ENCODE peak calls at places on chromosomes 12 and 14, in six cellular contexts. S is T-helper 17 cell; X is IMR-90; H is stimulated activated CD4-positive, alpha-beta T cell treated with anti-CD3 and anti-CD28 coated beads, Interleukin-2, amount 100 ng/mL, for 48 hours; Z is activated CD4-positive, alpha-beta T cell treated with anti-CD3 and anti-CD28 coated beads, Interleukin-2, amount 50 U/mL, for 4 hours; P is M059J. D is an unnamed sample.

GRCh38 chr12:77299910-77300772 is 234.8 kb upstream of the E2F7 start:
- DNase-seq in S (no peak), X (peak), H (no peak), Z (no peak), P (peak), D (no peak)

GRCh38 chr12:112907415-112908157 is 824 bp downstream of the OAS1 start:
- DNase-seq in S (no peak), X (no peak), H (no peak), Z (no peak), P (no peak), D (no peak)

GRCh38 chr14:102898776-102899515 is 23.5 kb upstream of the AMN start:
- DNase-seq in S (no peak), X (no peak), H (no peak), Z (no peak), P (no peak), D (peak)

GRCh38 chr14:64844272-64844671 is 35.4 kb downstream of the SPTB start:
- DNase-seq in S (no peak), X (no peak), H (no peak), Z (no peak), P (no peak), D (no peak)

GRCh38 chr14:54230645-54231044 is 166.2 kb upstream of the CDKN3 start:
- DNase-seq in S (no peak), X (no peak), H (no peak), Z (no peak), P (no peak), D (no peak)

GRCh38 chr12:117172168-117172567 is 18.1 kb downstream of the FBXO21 start:
- DNase-seq in S (no peak), X (no peak), H (no peak), Z (no peak), P (no peak), D (no peak)

GRCh38 chr14:91934554-91935285 is 12.8 kb downstream of the FBLN5 start:
- DNase-seq in S (no peak), X (no peak), H (no peak), Z (no peak), P (no peak), D (no peak)

GRCh38 chr14:70032447-70032846 is 153.2 kb downstream of the SMOC1 start:
- DNase-seq in S (no peak), X (no peak), H (no peak), Z (no peak), P (peak), D (no peak)

GRCh38 chr12:64082866-64083268 is 139.2 kb downstream of the KICS2 start:
- DNase-seq in S (no peak), X (no peak), H (no peak), Z (no peak), P (no peak), D (no peak)

GRCh38 chr14:90087433-90087832 is 25.6 kb downstream of the KCNK13 start:
- DNase-seq in S (no peak), X (peak), H (no peak), Z (no peak), P (peak), D (no peak)

GRCh38 chr14:101060171-101060601 is 156.7 kb upstream of the RTL1 start:
- DNase-seq in S (no peak), X (no peak), H (no peak), Z (no peak), P (no peak), D (no peak)

GRCh38 chr12:10136637-10137205 is 6.7 kb upstream of the CLEC7A start:
- DNase-seq in S (no peak), X (no peak), H (no peak), Z (no peak), P (peak), D (no peak)

GRCh38 chr14:99277534-99277933 is 5.5 kb upstream of the BCL11B start:
- DNase-seq in S (no peak), X (no peak), H (no peak), Z (no peak), P (no peak), D (no peak)

GRCh38 chr14:102471921-102472814 is 37.4 kb downstream of the ANKRD9 start:
- DNase-seq in S (no peak), X (no peak), H (no peak), Z (no peak), P (no peak), D (no peak)

GRCh38 chr12:52436000-52436827 is 2.0 kb upstream of the KRT75 start:
- DNase-seq in S (no peak), X (peak), H (no peak), Z (no peak), P (peak), D (no peak)

GRCh38 chr14:23286020-23286903 is at the start of gene HOMEZ:
- DNase-seq in S (peak), X (peak), H (peak), Z (peak), P (peak), D (peak)

GRCh38 chr14:93901813-93902212 is 25.3 kb upstream of the FAM181A start:
- DNase-seq in S (no peak), X (no peak), H (no peak), Z (no peak), P (no peak), D (no peak)

GRCh38 chr12:88836156-88836555 is 255.9 kb upstream of the KITLG start:
- DNase-seq in S (no peak), X (no peak), H (no peak), Z (no peak), P (peak), D (no peak)

GRCh38 chr14:58082011-58082410 is 70.0 kb downstream of the ARMH4 start:
- DNase-seq in S (no peak), X (peak), H (no peak), Z (no peak), P (peak), D (no peak)

GRCh38 chr12:51907864-51908425 is 641 bp downstream of the ACVRL1 start:
- DNase-seq in S (no peak), X (no peak), H (no peak), Z (no peak), P (no peak), D (no peak)

GRCh38 chr12:110107369-110108281 is 16.5 kb upstream of the IFT81 start:
- DNase-seq in S (no peak), X (peak), H (no peak), Z (no peak), P (peak), D (no peak)

GRCh38 chr12:53042607-53043454 is 7.0 kb upstream of the TNS2 start:
- DNase-seq in S (no peak), X (no peak), H (no peak), Z (no peak), P (no peak), D (no peak)

GRCh38 chr14:33647385-33647786 is 303.5 kb downstream of the EGLN3 start:
- DNase-seq in S (no peak), X (peak), H (no peak), Z (no peak), P (peak), D (no peak)

GRCh38 chr12:100793182-100793581 is 1.4 kb upstream of the ANO4 start:
- DNase-seq in S (no peak), X (peak), H (no peak), Z (no peak), P (peak), D (no peak)

GRCh38 chr14:51004801-51005526 is 60.7 kb upstream of the PYGL start:
- DNase-seq in S (no peak), X (peak), H (no peak), Z (no peak), P (peak), D (no peak)

GRCh38 chr14:95311752-95312151 is 8.0 kb downstream of the CLMN start:
- DNase-seq in S (no peak), X (no peak), H (no peak), Z (no peak), P (peak), D (no peak)

GRCh38 chr12:34605955-34606748 is 583.9 kb downstream of the ALG10 start:
- DNase-seq in S (no peak), X (no peak), H (no peak), Z (no peak), P (no peak), D (no peak)

GRCh38 chr12:128698573-128698972 is 125.2 kb downstream of the SLC15A4 start:
- DNase-seq in S (no peak), X (no peak), H (no peak), Z (no peak), P (no peak), D (no peak)

GRCh38 chr12:325886-326285 is 63.2 kb downstream of the KDM5A start:
- DNase-seq in S (no peak), X (no peak), H (no peak), Z (no peak), P (no peak), D (no peak)